ENCODE peak calls at places on chromosomes 16 and 17, in four cellular contexts. J is Peyer's patch; A is stimulated activated CD4-positive, alpha-beta T cell treated with anti-CD3 and anti-CD28 coated beads, Interleukin-2, amount 100 ng/mL, for 48 hours; L is T-helper 2 cell. E is an unnamed sample.

GRCh38 chr16:58843675-58844074 is 109.6 kb upstream of the GOT2 start:
- DNase-seq in J (no peak), A (no peak), L (no peak), E (peak)

GRCh38 chr17:75849304-75849695 is 5.1 kb upstream of the UNC13D start:
- DNase-seq in J (no peak), A (no peak), L (no peak), E (no peak)

GRCh38 chr17:9612016-9612415 is 33.3 kb upstream of the USP43 start:
- DNase-seq in J (no peak), A (no peak), L (no peak), E (peak)

GRCh38 chr17:41679740-41680425 is 8.8 kb upstream of the EIF1 start:
- DNase-seq in J (no peak), A (no peak), L (no peak), E (no peak)

GRCh38 chr17:18225562-18226283 is at the start of gene LLGL1:
- DNase-seq in J (no peak), A (no peak), L (peak), E (peak)

GRCh38 chr16:21990381-21990944 is 10.5 kb downstream of the PDZD9 start:
- DNase-seq in J (no peak), A (no peak), L (no peak), E (no peak)

GRCh38 chr17:76479515-76480048 is 12.2 kb downstream of the AANAT start:
- DNase-seq in J (peak), A (no peak), L (no peak), E (no peak)

GRCh38 chr17:63224644-63225043 is 221.5 kb downstream of the CYB561 start:
- DNase-seq in J (no peak), A (no peak), L (no peak), E (no peak)

GRCh38 chr17:83200746-83201145 is 121.3 kb downstream of the METRNL start:
- DNase-seq in J (peak), A (no peak), L (no peak), E (no peak)

GRCh38 chr16:79658301-79659001 is 57.9 kb upstream of the MAF start:
- DNase-seq in J (no peak), A (no peak), L (no peak), E (peak)

GRCh38 chr17:73396429-73397277 is 84.9 kb upstream of the CDC42EP4 start:
- DNase-seq in J (no peak), A (no peak), L (no peak), E (no peak)

GRCh38 chr16:89118361-89119061 is 24.9 kb downstream of the ACSF3 start:
- DNase-seq in J (no peak), A (no peak), L (no peak), E (no peak)